ENCODE peak calls at places on chromosomes 5 and 9, in eight cellular contexts. H is suprapubic skin, Q is transverse colon, B is SK-N-SH, T is upper lobe of left lung, O is K562, W is H1, A is HepG2. G is an unnamed sample.

GRCh38 chr9:86732514-86732913 is 214.8 kb downstream of the GAS1 start:
- DNase-seq in H (peak; percentile 78), Q (no peak), O (no peak), T (no peak), A (no peak), W (no peak), B (no peak), G (no peak)

GRCh38 chr5:41893074-41893851 is 10.9 kb upstream of the RIMOC1 start:
- DNase-seq in Q (no peak), B (no peak), A (no peak), O (no peak), W (no peak), T (no peak), H (no peak), G (no peak)

GRCh38 chr5:8908055-8908683 is 637.7 kb downstream of the SEMA5A start:
- DNase-seq in Q (peak; percentile 26), O (peak; percentile 66), W (peak; percentile 90), H (no peak), T (no peak), B (peak; percentile 41), A (no peak), G (no peak)

GRCh38 chr5:33737284-33737683 is 154.5 kb downstream of the ADAMTS12 start:
- DNase-seq in T (no peak), H (no peak), Q (no peak), W (no peak), A (no peak), B (no peak), O (no peak), G (no peak)

GRCh38 chr5:75509956-75510355 is 1.5 kb downstream of the CERT1 start:
- DNase-seq in O (no peak), H (no peak), W (no peak), T (no peak), B (peak; percentile 4), A (peak; percentile 12), Q (no peak), G (no peak)

GRCh38 chr9:76255781-76256455 is 138.3 kb downstream of the RFK start:
- DNase-seq in B (no peak), W (no peak), T (no peak), A (no peak), O (no peak), H (peak; percentile 81), Q (peak; percentile 36), G (peak; percentile 96)

GRCh38 chr5:100659080-100659479 is 123.9 kb downstream of the FAM174A start:
- DNase-seq in O (no peak), Q (no peak), T (no peak), B (no peak), A (no peak), H (no peak), W (no peak), G (no peak)

GRCh38 chr5:181151146-181151545 is 3.8 kb downstream of the OR2V2 start:
- DNase-seq in T (no peak), A (no peak), Q (no peak), H (no peak), O (no peak), W (no peak), B (peak; percentile 41), G (no peak)

GRCh38 chr9:131661954-131662621 is 77.8 kb downstream of the RAPGEF1 start:
- DNase-seq in Q (no peak), B (no peak), A (no peak), W (no peak), O (peak; percentile 53), T (no peak), H (no peak), G (no peak)

GRCh38 chr5:167305591-167306213 is 985.7 kb upstream of the WWC1 start:
- DNase-seq in W (no peak), A (no peak), O (no peak), T (no peak), B (no peak), H (no peak), Q (no peak), G (no peak)

GRCh38 chr9:128818839-128819715 is 777 bp downstream of the ENDOG start:
- DNase-seq in B (peak; percentile 67), W (peak; percentile 81), Q (peak; percentile 43), A (no peak), T (peak; percentile 93), O (peak; percentile 43), H (no peak), G (no peak)

GRCh38 chr9:79222483-79222882 is 349.3 kb upstream of the TLE4 start:
- DNase-seq in Q (no peak), B (no peak), T (no peak), A (no peak), O (no peak), W (no peak), H (no peak), G (no peak)

GRCh38 chr5:79189439-79190234 is 46.3 kb upstream of the JMY start:
- DNase-seq in T (no peak), O (no peak), Q (no peak), W (no peak), H (no peak), B (peak; percentile 22), A (no peak), G (no peak)

GRCh38 chr5:40381676-40382363 is 297.9 kb upstream of the PTGER4 start:
- DNase-seq in A (no peak), H (no peak), O (no peak), B (no peak), Q (no peak), T (no peak), W (no peak), G (no peak)

GRCh38 chr9:589723-590122 is 251.8 kb upstream of the DMRT1 start:
- DNase-seq in H (no peak), Q (no peak), B (no peak), T (no peak), W (no peak), A (no peak), O (no peak), G (no peak)

GRCh38 chr9:592733-593132 is 248.8 kb upstream of the DMRT1 start:
- DNase-seq in T (no peak), H (no peak), Q (no peak), W (no peak), A (no peak), B (no peak), O (no peak), G (no peak)

GRCh38 chr9:591292-591691 is 250.2 kb upstream of the DMRT1 start:
- DNase-seq in T (no peak), W (no peak), Q (peak; percentile 82), H (no peak), B (no peak), A (no peak), O (no peak), G (no peak)

GRCh38 chr9:592225-592624 is 249.3 kb upstream of the DMRT1 start:
- DNase-seq in H (no peak), Q (peak; percentile 54), T (no peak), B (no peak), W (no peak), A (peak; percentile 39), O (no peak), G (no peak)

GRCh38 chr9:588952-589351 is 252.5 kb upstream of the DMRT1 start:
- DNase-seq in B (no peak), A (no peak), W (no peak), H (no peak), Q (no peak), T (no peak), O (no peak), G (no peak)
- TF ChIP-seq EP300 in B (no peak), A (no peak), W (no peak), H (no peak), Q (no peak), T (no peak), O (no peak), G (no peak)

GRCh38 chr9:70177121-70177520 is 81.7 kb upstream of the SMC5 start:
- DNase-seq in O (no peak), T (no peak), B (no peak), H (no peak), W (no peak), Q (no peak), A (peak; percentile 23), G (no peak)
- TF ChIP-seq POLR2AphosphoS5 in O (no peak), T (no peak), B (no peak), H (no peak), W (no peak), Q (no peak), A (no peak), G (no peak)

GRCh38 chr5:6829150-6829784 is 116.0 kb downstream of the TENT4A start:
- DNase-seq in W (no peak), Q (no peak), H (no peak), A (no peak), B (no peak), T (no peak), O (no peak), G (peak; percentile 60)

GRCh38 chr5:6832272-6832671 is 119.0 kb downstream of the TENT4A start:
- DNase-seq in H (no peak), A (no peak), Q (no peak), W (no peak), O (no peak), B (no peak), T (no peak), G (no peak)

GRCh38 chr5:6831678-6832077 is 118.4 kb downstream of the TENT4A start:
- DNase-seq in W (no peak), T (no peak), Q (no peak), O (no peak), H (no peak), A (no peak), B (no peak), G (no peak)

GRCh38 chr5:6832994-6833393 is 119.8 kb downstream of the TENT4A start:
- DNase-seq in Q (no peak), H (no peak), T (no peak), W (no peak), O (no peak), A (no peak), B (no peak), G (no peak)

DNA sequence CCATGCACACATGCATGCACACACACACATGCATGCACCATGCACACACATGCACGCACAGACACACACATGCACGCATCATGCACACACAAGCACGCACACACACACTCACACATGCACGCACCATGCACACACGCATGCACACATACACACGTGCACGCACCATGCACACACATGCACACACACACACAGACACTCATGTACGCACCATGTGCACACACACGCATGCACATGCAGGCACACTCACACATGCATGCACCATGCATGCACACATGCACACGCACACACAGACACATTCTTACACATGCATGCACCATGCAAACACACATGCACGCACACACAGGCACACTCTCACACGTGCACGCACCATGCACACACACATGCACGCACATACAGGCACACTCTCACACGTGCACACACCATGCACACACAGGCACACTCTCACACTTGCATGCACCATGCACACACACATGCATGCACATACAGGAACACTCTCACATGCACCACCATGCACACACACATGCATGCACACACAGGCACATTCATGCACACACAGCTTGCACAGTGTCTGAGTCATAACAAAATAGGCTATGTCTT is 117.5 kb downstream of the TENT4A start:
- DNase-seq in T (peak; percentile 30), H (no peak), Q (no peak), O (no peak), B (no peak), A (no peak), W (no peak), G (no peak)
- H3K27ac ChIP-seq in T (no peak overlapping the region), H (no peak overlapping the region), Q (no peak overlapping the region), O (no peak overlapping the region), B (no peak overlapping the region), A (no peak overlapping the region), W (no peak overlapping the region), G (no peak overlapping the region)

DNA sequence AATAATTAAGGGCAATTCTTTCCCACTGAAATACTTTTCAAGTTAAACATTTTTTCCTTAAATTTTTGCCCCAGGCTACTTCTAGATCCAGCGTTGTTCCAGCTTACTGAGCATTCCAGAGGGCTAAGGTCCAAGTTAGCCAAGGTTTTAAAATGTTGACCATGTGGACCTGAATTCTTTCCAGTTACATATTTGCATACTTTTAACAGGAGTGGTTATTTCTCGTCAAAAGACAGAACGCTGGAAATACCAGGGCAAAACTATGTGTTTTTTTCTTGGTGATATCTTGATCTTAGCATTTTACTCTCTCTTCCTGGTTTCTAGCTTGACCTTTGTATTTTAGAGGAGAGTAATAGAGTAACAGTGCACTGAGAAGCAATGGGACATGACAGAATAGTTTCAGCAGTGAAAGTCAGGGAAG is 32.8 kb downstream of the TMC1 start:
- DNase-seq in Q (no peak), T (no peak), H (no peak), O (no peak), A (peak; percentile 73), W (no peak), B (no peak), G (no peak)
- TF ChIP-seq EP300 in Q (no peak), T (no peak), H (no peak), O (no peak), A (no peak), W (no peak), B (no peak), G (no peak)